ENCODE peak calls at places on chromosomes 5 and 9, in ten cellular contexts. X, E, S, B, Q, K, L, G, W and N are unnamed samples.

GRCh38 chr9:86700601-86701000 is 246.7 kb downstream of the GAS1 start:
- DNase-seq in X (peak; percentile 29), K (no peak), Q (peak; percentile 23), L (peak; percentile 77), W (no peak), S (peak; percentile 63), B (no peak), E (no peak), G (peak; percentile 41), N (no peak)

GRCh38 chr5:126108505-126108904 is 314.7 kb upstream of the GRAMD2B start:
- DNase-seq in L (no peak), K (no peak), Q (no peak), W (no peak), E (no peak), B (no peak), S (no peak), G (no peak), X (no peak), N (no peak)

GRCh38 chr9:78029601-78030552 is 1.7 kb downstream of the GNAQ start:
- DNase-seq in S (no peak), K (no peak), G (peak; percentile 48), X (peak; percentile 69), B (no peak), E (no peak), W (no peak), L (peak; percentile 64), Q (peak; percentile 39), N (no peak)

GRCh38 chr5:154898210-154898609 is 39.8 kb downstream of the CNOT8 start:
- DNase-seq in X (no peak), L (no peak), K (no peak), Q (no peak), B (no peak), E (no peak), S (no peak), G (no peak), W (no peak), N (no peak)

GRCh38 chr5:171724771-171725609 is 60.6 kb upstream of the SMIM23 start:
- DNase-seq in L (peak; percentile 27), Q (no peak), B (no peak), G (no peak), X (no peak), S (peak; percentile 20), K (peak; percentile 59), E (no peak), W (no peak), N (no peak)

GRCh38 chr5:6328173-6328572 is 50.2 kb downstream of the MED10 start:
- DNase-seq in L (peak; percentile 14), Q (peak; percentile 16), S (no peak), B (peak; percentile 9), X (no peak), E (no peak), K (peak; percentile 93), G (peak; percentile 1), W (peak; percentile 11), N (peak; percentile 44)

GRCh38 chr5:151022511-151023018 is 2.2 kb downstream of the GPX3 start:
- DNase-seq in S (no peak), Q (no peak), E (no peak), B (no peak), G (no peak), K (no peak), W (peak; percentile 56), L (peak; percentile 84), X (peak; percentile 29), N (no peak)

GRCh38 chr5:56148453-56148971 is 84.6 kb downstream of the ANKRD55 start:
- DNase-seq in S (no peak), G (no peak), X (no peak), K (no peak), Q (no peak), B (no peak), W (no peak), L (no peak), E (no peak), N (peak; percentile 96)

GRCh38 chr9:104568868-104569267 is at the start of gene OR13C8:
- DNase-seq in G (no peak), S (no peak), W (no peak), X (no peak), E (no peak), L (no peak), B (no peak), K (no peak), Q (no peak), N (no peak)